ENCODE peak calls at places on chromosomes 4 and X, in four cellular contexts. I, B, G and D are unnamed samples.

GRCh38 chr4:176193126-176193525 is 2.3 kb downstream of the SPATA4 start:
- DNase-seq in I (no peak), B (no peak), G (no peak), D (peak; percentile 57)

GRCh38 chrX:44935640-44936039 is 62.7 kb downstream of the KDM6A start:
- DNase-seq in I (peak; percentile 14), B (no peak), G (no peak), D (no peak)

GRCh38 chrX:107674480-107675364 is 46.4 kb downstream of the PRPS1 start:
- DNase-seq in I (no peak), B (peak; percentile 92), G (peak; percentile 86), D (peak; percentile 95)

GRCh38 chr4:9924750-9925149 is 96.5 kb downstream of the SLC2A9 start:
- DNase-seq in I (no peak), B (no peak), G (no peak), D (no peak)

GRCh38 chrX:44943007-44943406 is 70.0 kb downstream of the KDM6A start:
- DNase-seq in I (no peak), B (no peak), G (no peak), D (no peak)

GRCh38 chr4:72568959-72569718 is at the start of gene ADAMTS3:
- DNase-seq in I (peak; percentile 92), B (peak; percentile 27), G (peak; percentile 89), D (peak; percentile 49)

GRCh38 chrX:106039920-106040319 is 1.4 kb upstream of the SERPINA7 start:
- DNase-seq in I (peak; percentile 28), B (no peak), G (no peak), D (peak; percentile 1)

GRCh38 chr4:159504634-159505033 is 401.8 kb downstream of the RAPGEF2 start:
- DNase-seq in I (no peak), B (no peak), G (no peak), D (peak; percentile 30)

GRCh38 chr4:107939307-107939706 is 8.0 kb downstream of the CYP2U1 start:
- DNase-seq in I (no peak), B (no peak), G (no peak), D (no peak)

GRCh38 chr4:181858746-181859145 is 384.5 kb upstream of the TENM3 start:
- DNase-seq in I (no peak), B (no peak), G (no peak), D (no peak)

GRCh38 chr4:79442422-79442821 is 34.4 kb upstream of the GK2 start:
- DNase-seq in I (no peak), B (no peak), G (no peak), D (peak; percentile 51)

GRCh38 chrX:18674417-18674787 is 2.5 kb upstream of the RS1 start:
- DNase-seq in I (peak; percentile 59), B (no peak), G (no peak), D (no peak)

GRCh38 chrX:119758682-119759332 is 419 bp downstream of the SOWAHD start:
- DNase-seq in I (peak; percentile 36), B (no peak), G (peak; percentile 84), D (no peak)

DNA sequence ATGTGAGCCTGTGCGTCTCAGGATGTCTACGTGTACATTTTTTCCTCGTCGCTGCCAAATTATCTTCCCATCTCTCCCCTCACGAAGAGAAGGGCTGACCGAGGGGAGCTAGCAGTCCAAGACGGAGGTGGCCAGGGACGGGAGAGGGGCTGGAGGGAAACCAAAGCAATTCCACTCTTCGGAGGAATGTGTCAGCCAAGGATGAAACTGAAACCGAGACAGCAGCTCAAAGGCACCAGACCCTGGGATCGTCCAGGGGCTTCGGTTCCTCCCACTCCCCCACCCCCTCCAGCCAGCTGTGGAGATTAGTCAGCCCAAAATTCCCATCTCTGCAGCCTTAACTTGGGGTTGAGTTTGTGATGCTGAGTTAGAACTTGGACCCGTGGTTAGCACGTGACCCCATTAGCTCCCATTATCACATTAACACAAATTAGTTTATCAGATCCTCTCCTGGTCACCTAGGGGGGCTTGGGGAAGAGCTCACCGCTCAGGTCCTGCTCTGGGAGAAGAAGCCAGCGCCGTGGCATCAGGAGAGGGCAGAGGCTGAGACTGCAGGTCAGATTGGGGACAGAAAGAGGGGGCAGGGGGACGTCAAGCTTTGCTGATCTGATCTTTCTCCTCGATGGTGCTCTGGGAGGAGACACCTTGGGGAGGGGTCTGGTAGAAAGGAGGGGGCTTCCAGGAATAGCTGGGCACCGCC is 8.8 kb upstream of the ELF4 start:
- DNase-seq in I (no peak), B (no peak), G (no peak), D (peak; percentile 63)
- H3K4me3 ChIP-seq in I (no peak overlapping the region), B (no peak overlapping the region), G (no peak overlapping the region), D (no peak overlapping the region)

DNA sequence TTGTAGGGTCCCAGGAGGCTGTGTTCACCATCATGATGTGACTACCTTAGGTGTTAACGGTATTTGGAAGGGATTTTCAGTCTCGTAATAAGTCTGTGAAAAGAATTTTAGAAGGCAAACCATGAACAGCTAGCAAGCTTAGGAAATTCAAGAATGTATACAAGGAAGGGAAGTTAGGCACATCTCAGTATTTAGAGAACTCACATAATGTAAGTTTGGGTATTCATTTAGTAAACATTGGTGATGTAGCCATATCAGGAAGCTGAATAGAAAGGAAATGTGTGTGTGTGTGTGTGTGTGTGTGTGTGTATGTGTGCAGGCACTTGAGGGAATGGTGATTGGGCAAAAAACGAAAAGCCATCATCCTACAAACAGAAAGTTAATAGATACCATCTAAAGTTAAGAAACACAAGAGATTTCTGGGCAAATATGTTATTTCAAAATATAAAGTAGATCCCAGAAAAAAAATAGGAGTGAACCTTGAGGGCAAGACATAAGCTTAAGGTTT is 34.7 kb upstream of the PRKX start:
- DNase-seq in I (no peak), B (no peak), G (no peak), D (no peak)
- TF ChIP-seq CTCF in I (no peak), B (no peak), G (no peak), D (no peak)

DNA sequence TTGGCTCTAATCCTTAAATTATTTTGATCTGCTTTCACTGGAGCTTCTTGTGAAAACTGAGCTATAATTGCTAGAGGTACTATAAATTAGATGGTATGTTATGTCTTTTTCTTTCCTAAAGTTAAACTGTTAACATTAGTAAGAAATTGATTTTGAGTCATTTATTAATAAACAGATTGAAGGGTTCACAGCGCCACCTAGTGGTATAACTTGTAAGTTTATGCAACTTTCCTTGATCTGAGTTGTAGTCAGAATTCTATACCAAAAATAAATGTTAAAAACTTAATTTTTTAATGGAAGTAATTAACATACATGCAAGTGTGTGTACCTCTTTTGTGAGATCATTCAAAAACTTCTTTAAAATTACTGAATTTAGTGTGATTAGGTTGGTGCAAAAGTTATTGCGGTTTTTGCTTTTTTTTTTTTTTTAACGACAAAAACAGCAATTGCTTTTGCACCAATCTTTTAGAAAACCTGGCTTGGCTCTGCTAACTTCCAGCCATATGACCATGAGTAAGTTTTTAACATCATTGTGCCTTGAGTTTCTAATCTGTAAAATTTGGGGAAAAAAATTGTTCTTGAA is 151.5 kb downstream of the CENPC start:
- DNase-seq in I (peak; percentile 67), B (no peak), G (no peak), D (peak; percentile 56)
- H3K4me3 ChIP-seq in I (no peak overlapping the region), B (no peak overlapping the region), G (no peak overlapping the region), D (no peak overlapping the region)

DNA sequence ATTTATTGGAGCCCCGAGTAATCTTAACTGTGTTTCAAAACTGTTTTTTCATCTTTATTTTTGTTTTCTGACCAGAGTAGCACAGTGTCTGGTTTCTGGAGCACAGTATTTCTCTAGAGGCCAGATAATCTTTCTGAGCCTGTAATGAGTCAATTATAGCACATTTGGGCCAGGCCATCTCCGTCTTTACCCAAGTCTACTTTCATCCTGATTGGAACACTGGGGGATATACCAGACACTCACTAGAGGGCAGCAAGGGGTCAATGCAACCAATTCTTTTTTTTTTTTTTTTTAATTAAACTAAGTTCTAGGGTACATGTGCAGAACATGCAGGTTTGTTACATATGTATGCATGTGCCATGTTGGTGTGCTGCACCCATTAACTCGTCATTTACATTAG is 282.0 kb downstream of the ARHGAP24 start:
- DNase-seq in I (peak; percentile 65), B (no peak), G (no peak), D (peak; percentile 82)
- TF ChIP-seq CTCF in I (peak; percentile 68), B (no peak), G (peak; percentile 51), D (peak; percentile 68)

DNA sequence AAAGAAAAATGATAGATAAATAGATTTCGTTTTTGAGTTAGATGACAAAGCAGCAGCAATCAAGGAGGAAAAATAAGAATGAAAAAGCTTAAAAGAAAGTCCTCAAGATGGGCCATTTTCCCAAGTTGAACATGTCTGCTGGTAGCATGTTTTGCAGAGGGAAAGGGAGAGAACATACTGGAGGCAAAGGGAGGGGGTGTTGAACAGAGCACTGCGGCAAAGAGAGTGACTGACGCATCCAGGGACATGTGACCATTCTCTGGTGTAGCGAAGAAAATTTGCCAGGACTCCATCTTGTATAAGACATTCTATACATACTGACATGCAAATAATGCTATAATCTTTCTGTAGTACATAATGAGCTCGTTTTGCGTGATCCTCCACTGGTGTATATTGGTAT is 1.2 kb downstream of the LINC00632 start:
- DNase-seq in I (peak; percentile 16), B (no peak), G (no peak), D (no peak)
- H3K4me3 ChIP-seq in I (no peak overlapping the region), B (no peak overlapping the region), G (no peak overlapping the region), D (no peak overlapping the region)

GRCh38 chr4:26071688-26072087 is 157.7 kb downstream of the SMIM20 start:
- DNase-seq in I (no peak), B (no peak), G (no peak), D (no peak)

GRCh38 chr4:26065833-26066232 is 151.8 kb downstream of the SMIM20 start:
- DNase-seq in I (no peak), B (no peak), G (no peak), D (peak; percentile 29)

GRCh38 chr4:26073886-26074560 is 160.0 kb downstream of the SMIM20 start:
- DNase-seq in I (no peak), B (no peak), G (no peak), D (no peak)

GRCh38 chr4:26067035-26067434 is 153.0 kb downstream of the SMIM20 start:
- DNase-seq in I (no peak), B (no peak), G (no peak), D (no peak)

GRCh38 chr4:26069218-26069617 is 155.2 kb downstream of the SMIM20 start:
- DNase-seq in I (peak; percentile 89), B (no peak), G (no peak), D (peak; percentile 55)
- TF ChIP-seq CTCF in I (peak; percentile 81), B (no peak), G (no peak), D (peak; percentile 57)

GRCh38 chr4:164428561-164428960 is 325.4 kb upstream of the SMIM31 start:
- DNase-seq in I (no peak), B (no peak), G (no peak), D (no peak)
- H3K4me3 ChIP-seq in I (no peak overlapping the region), B (no peak overlapping the region), G (no peak overlapping the region), D (no peak overlapping the region)

DNA sequence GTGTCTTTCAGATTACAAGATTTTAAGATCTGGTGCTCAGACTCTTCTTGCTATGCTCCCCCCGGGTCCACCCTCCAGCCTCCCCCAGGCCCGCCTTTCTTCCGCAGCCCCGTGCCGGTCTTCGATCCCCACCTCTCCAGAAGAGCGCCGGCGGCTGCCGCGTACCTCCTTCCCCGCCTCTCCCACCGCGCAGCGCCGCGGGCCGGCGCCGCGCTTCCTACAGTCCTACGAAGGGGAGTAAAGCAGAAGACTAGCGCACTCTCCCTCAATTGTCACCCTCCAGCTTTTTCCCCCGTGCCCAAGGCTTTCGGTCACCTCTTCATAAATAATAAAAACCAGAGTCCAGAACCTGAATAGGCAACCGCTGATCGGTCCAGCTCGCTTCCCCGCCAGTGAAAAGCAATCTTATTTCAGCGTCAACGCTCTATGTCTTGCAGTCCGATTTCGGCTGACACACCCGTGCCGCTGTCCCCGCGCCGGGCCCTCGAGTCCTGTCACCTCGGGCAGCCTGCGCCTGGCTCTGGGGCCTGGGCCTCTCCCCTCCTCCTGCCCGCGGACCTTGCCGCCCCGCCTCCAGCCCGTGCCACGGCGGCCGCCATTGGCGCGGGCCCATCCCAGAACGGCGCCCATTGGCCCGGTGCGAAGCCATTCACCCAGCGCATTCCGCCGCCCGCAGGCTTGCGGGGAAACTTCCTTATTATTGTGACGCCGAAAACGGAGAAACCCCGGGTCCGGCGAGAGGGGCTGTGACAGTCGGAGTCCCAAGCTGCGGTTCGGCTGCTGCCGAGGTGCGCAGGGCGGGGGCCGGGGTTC is at the start of gene HERC3:
- DNase-seq in I (peak; percentile 92), B (peak; percentile 89), G (peak; percentile 97), D (peak; percentile 76)
- TF ChIP-seq CTCF in I (no peak), B (no peak), G (no peak), D (no peak)